ENCODE peak calls at places on chromosomes 7 and 10, in eight cellular contexts. Q is stimulated activated naive CD8-positive, alpha-beta T cell treated with anti-CD3 and anti-CD28 coated beads, Interleukin-15, Interleukin-2, amounts not matched to agents 100 U/mL and 50 U/mL, for 24 hours; E is neural crest cell; I is IMR-90; V is mucosa of descending colon; H is fibroblast of lung; X is AML-193; O is activated T-cell treated with anti-CD3 and anti-CD28 coated beads for 1 hour. U is an unnamed sample.

GRCh38 chr10:124998624-124999291 is 56.8 kb downstream of the ZRANB1 start:
- DNase-seq in O (no peak), E (no peak), H (no peak), I (no peak), Q (no peak), V (peak; percentile 25), X (no peak), U (no peak)

GRCh38 chr10:31051703-31052102 is 20.0 kb upstream of the ZNF438 start:
- DNase-seq in O (no peak), E (no peak), X (no peak), I (peak; percentile 15), H (no peak), Q (no peak), V (no peak), U (no peak)

GRCh38 chr7:114086491-114086905 is 167.7 kb upstream of the PPP1R3A start:
- DNase-seq in X (no peak), Q (peak; percentile 16), H (no peak), V (peak; percentile 71), O (no peak), E (peak; percentile 23), I (no peak), U (no peak)

GRCh38 chr10:31749293-31749692 is 179.3 kb downstream of the ARHGAP12 start:
- DNase-seq in H (no peak), V (no peak), I (peak; percentile 46), Q (no peak), O (no peak), X (no peak), E (peak; percentile 12), U (no peak)

GRCh38 chr10:110216240-110216639 is 8.8 kb downstream of the MXI1 start:
- DNase-seq in Q (no peak), V (no peak), I (no peak), H (no peak), E (no peak), X (no peak), O (no peak), U (no peak)

GRCh38 chr7:34430456-34430855 is 227.6 kb upstream of the NPSR1 start:
- DNase-seq in O (no peak), I (peak; percentile 44), X (no peak), Q (no peak), H (peak; percentile 48), V (no peak), E (peak; percentile 2), U (no peak)

GRCh38 chr7:69364814-69365587 is 233.3 kb upstream of the AUTS2 start:
- DNase-seq in I (no peak), Q (no peak), H (no peak), O (no peak), X (no peak), E (no peak), V (no peak), U (no peak)

GRCh38 chr10:111835562-111835961 is 348.0 kb downstream of the GPAM start:
- DNase-seq in O (no peak), V (no peak), H (peak; percentile 53), E (no peak), Q (no peak), I (no peak), X (no peak), U (no peak)

GRCh38 chr7:78082556-78082955 is 284.0 kb downstream of the PHTF2 start:
- DNase-seq in V (no peak), I (no peak), X (no peak), H (no peak), Q (no peak), E (no peak), O (no peak), U (no peak)

GRCh38 chr7:132436121-132436520 is 140.1 kb downstream of the PLXNA4 start:
- DNase-seq in X (no peak), Q (no peak), I (no peak), O (no peak), H (no peak), V (no peak), E (no peak), U (no peak)

GRCh38 chr7:117163101-117163500 is 159.8 kb downstream of the WNT2 start:
- DNase-seq in I (peak; percentile 56), Q (no peak), V (no peak), E (no peak), H (peak; percentile 45), X (no peak), O (no peak), U (no peak)

GRCh38 chr10:86343761-86344160 is 22.8 kb downstream of the GRID1 start:
- DNase-seq in I (no peak), X (no peak), H (no peak), E (no peak), Q (no peak), O (no peak), V (peak; percentile 29), U (no peak)

GRCh38 chr10:68594405-68594804 is 34.3 kb downstream of the TET1 start:
- DNase-seq in H (peak; percentile 81), O (no peak), E (no peak), X (no peak), Q (no peak), V (no peak), I (peak; percentile 67), U (no peak)

GRCh38 chr7:88329532-88330463 is 23.1 kb upstream of the STEAP4 start:
- DNase-seq in Q (no peak), E (no peak), V (no peak), I (no peak), H (no peak), O (no peak), X (no peak), U (no peak)

GRCh38 chr10:130300608-130301025 is 164.4 kb downstream of the GLRX3 start:
- DNase-seq in I (no peak), X (no peak), E (no peak), O (peak; percentile 29), V (peak; percentile 79), H (peak; percentile 61), Q (peak; percentile 54), U (no peak)

GRCh38 chr7:13047061-13047460 is 359.6 kb downstream of the ARL4A start:
- DNase-seq in E (no peak), H (no peak), Q (no peak), V (no peak), O (no peak), X (no peak), I (no peak), U (no peak)

GRCh38 chr10:73439605-73440298 is 6.4 kb upstream of the MSS51 start:
- DNase-seq in V (no peak), O (no peak), E (no peak), I (peak; percentile 81), X (no peak), H (peak; percentile 25), Q (no peak), U (no peak)

GRCh38 chr7:124784879-124785818 is 19.6 kb upstream of the GPR37 start:
- DNase-seq in V (no peak), I (peak; percentile 73), Q (peak; percentile 8), E (peak; percentile 55), O (no peak), X (peak; percentile 24), H (peak; percentile 85), U (no peak)

GRCh38 chr7:35802102-35802466 is 1.2 kb downstream of the SEPTIN7 start:
- DNase-seq in H (no peak), X (no peak), O (no peak), I (no peak), E (no peak), Q (no peak), V (no peak), U (no peak)

GRCh38 chr7:7002416-7003062 is 176.5 kb upstream of the CCZ1B start:
- DNase-seq in Q (no peak), I (no peak), E (no peak), V (no peak), H (no peak), X (no peak), O (no peak), U (no peak)

GRCh38 chr7:148153611-148154010 is 437.0 kb upstream of the C7orf33 start:
- DNase-seq in E (no peak), Q (no peak), I (no peak), V (no peak), H (no peak), X (no peak), O (no peak), U (no peak)

GRCh38 chr7:92781117-92781720 is 55.2 kb downstream of the CDK6 start:
- DNase-seq in X (no peak), H (peak; percentile 53), V (no peak), E (no peak), O (no peak), I (no peak), Q (no peak), U (no peak)

GRCh38 chr7:98970805-98971204 is 92.5 kb downstream of the TRRAP start:
- DNase-seq in V (no peak), H (no peak), O (no peak), I (no peak), X (no peak), E (no peak), Q (no peak), U (no peak)

GRCh38 chr10:15345450-15345849 is 25.6 kb downstream of the FAM171A1 start:
- DNase-seq in I (no peak), V (no peak), H (no peak), E (no peak), X (no peak), Q (no peak), O (no peak), U (no peak)

U was measured in CMK.